ENCODE peak calls at places on chromosomes 1 and 21, in seven cellular contexts. C, M, E, H, G, T and Y are unnamed samples.

GRCh38 chr1:155086182-155086741 is 7.6 kb downstream of the EFNA3 start:
- DNase-seq in H (no peak), T (peak), G (no peak), E (no peak), M (peak), C (peak), Y (peak)

GRCh38 chr21:37582613-37583012 is 216.0 kb downstream of the DYRK1A start:
- DNase-seq in M (peak), T (peak), E (no peak), C (no peak), H (peak), G (no peak), Y (no peak)

GRCh38 chr1:244012232-244012631 is 38.9 kb upstream of the ZBTB18 start:
- DNase-seq in T (no peak), C (no peak), M (no peak), G (no peak), H (no peak), E (no peak), Y (no peak)

GRCh38 chr21:31926498-31926897 is 53.7 kb downstream of the HUNK start:
- DNase-seq in H (no peak), E (no peak), C (no peak), M (no peak), G (no peak), T (no peak), Y (no peak)

GRCh38 chr1:3629561-3630160 is 4.8 kb downstream of the TPRG1L start:
- DNase-seq in T (no peak), G (no peak), M (no peak), C (no peak), H (no peak), E (no peak), Y (no peak)

GRCh38 chr1:8285965-8286364 is 31.9 kb upstream of the SLC45A1 start:
- DNase-seq in M (no peak), C (no peak), H (no peak), E (no peak), T (no peak), G (no peak), Y (no peak)

GRCh38 chr1:187819081-187819480 is 990.3 kb downstream of the PLA2G4A start:
- DNase-seq in M (no peak), G (no peak), T (no peak), E (no peak), C (no peak), H (no peak), Y (no peak)

GRCh38 chr21:38831526-38832467 is 26.1 kb downstream of the ETS2 start:
- DNase-seq in T (no peak), G (no peak), H (peak), C (peak), E (peak), M (peak), Y (peak)

GRCh38 chr1:65435987-65436386 is 15.5 kb downstream of the LEPR start:
- DNase-seq in C (no peak), E (no peak), H (no peak), T (no peak), G (no peak), M (no peak), Y (no peak)

GRCh38 chr1:214427871-214428277 is 123.5 kb downstream of the PTPN14 start:
- DNase-seq in T (no peak), G (no peak), H (peak), C (no peak), E (peak), M (no peak), Y (peak)

GRCh38 chr1:5638582-5638981 is 353.6 kb downstream of the NPHP4 start:
- DNase-seq in C (no peak), T (no peak), H (no peak), M (no peak), E (no peak), G (no peak), Y (no peak)

GRCh38 chr1:24004132-24004531 is 24.0 kb upstream of the SRSF10 start:
- DNase-seq in H (no peak), G (no peak), C (no peak), T (no peak), M (no peak), E (no peak), Y (no peak)

GRCh38 chr1:44067258-44068250 is 36.3 kb upstream of the SLC6A9 start:
- DNase-seq in T (no peak), H (no peak), E (peak), C (no peak), M (no peak), G (no peak), Y (no peak)

GRCh38 chr1:44072204-44072603 is 40.9 kb upstream of the SLC6A9 start:
- DNase-seq in T (no peak), M (peak), H (no peak), G (no peak), C (no peak), E (no peak), Y (no peak)

GRCh38 chr1:44073528-44073927 is 42.3 kb upstream of the SLC6A9 start:
- DNase-seq in C (no peak), G (no peak), M (no peak), T (no peak), H (no peak), E (no peak), Y (no peak)

GRCh38 chr1:44062656-44063055 is 31.4 kb upstream of the SLC6A9 start:
- DNase-seq in E (no peak), C (no peak), G (no peak), T (no peak), H (no peak), M (no peak), Y (no peak)

GRCh38 chr1:44068442-44068861 is 37.2 kb upstream of the SLC6A9 start:
- DNase-seq in H (no peak), E (peak), T (no peak), M (no peak), C (no peak), G (no peak), Y (no peak)
- TF ChIP-seq EP300 in H (no peak), E (no peak), T (no peak), M (no peak), C (no peak), G (no peak), Y (no peak)

GRCh38 chr21:25963186-25963585 is 207.4 kb downstream of the APP start:
- DNase-seq in C (no peak), M (no peak), E (no peak), T (no peak), G (no peak), H (no peak), Y (peak)

GRCh38 chr21:25964926-25965325 is 205.6 kb downstream of the APP start:
- DNase-seq in G (no peak), H (no peak), E (no peak), T (no peak), M (no peak), C (no peak), Y (no peak)

GRCh38 chr21:25966308-25966707 is 204.3 kb downstream of the APP start:
- DNase-seq in M (no peak), E (no peak), G (no peak), C (no peak), T (no peak), H (no peak), Y (no peak)

GRCh38 chr21:25961042-25961441 is 209.5 kb downstream of the APP start:
- DNase-seq in T (no peak), M (no peak), C (no peak), E (no peak), G (peak), H (no peak), Y (no peak)

GRCh38 chr21:25964009-25964408 is 206.6 kb downstream of the APP start:
- DNase-seq in T (no peak), G (no peak), H (no peak), C (no peak), E (no peak), M (no peak), Y (no peak)
- TF ChIP-seq POLR2AphosphoS5 in T (no peak), G (no peak), H (no peak), C (peak), E (no peak), M (no peak), Y (no peak)

GRCh38 chr1:234478481-234479309 is at the start of gene TARBP1:
- DNase-seq in H (peak), C (peak), G (peak), T (peak), E (no peak), M (peak), Y (peak)
- TF ChIP-seq EP300 in H (no peak), C (no peak), G (no peak), T (no peak), E (no peak), M (no peak), Y (no peak)

DNA sequence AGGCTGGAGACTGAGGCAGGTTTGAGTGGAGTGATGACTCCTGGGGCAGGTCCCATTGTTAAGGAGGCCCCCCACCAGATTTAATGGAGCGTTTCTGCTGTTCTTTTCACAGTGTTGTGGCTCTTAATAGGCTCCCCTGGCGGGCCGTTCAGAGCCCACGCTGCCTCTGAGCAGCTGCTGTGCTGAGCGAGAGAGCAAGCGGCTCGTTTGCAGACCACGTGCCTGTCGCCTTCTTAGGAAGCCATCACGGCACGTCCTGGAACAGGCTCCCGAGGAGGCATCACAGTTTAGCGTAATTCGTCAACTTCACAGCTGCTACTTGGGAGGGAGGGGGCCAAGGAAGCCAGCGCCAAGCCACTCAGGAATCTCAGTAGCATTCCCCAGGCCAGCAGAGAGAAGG is 70.5 kb upstream of the CTTNBP2NL start:
- DNase-seq in T (no peak), C (no peak), M (no peak), G (no peak), H (no peak), E (no peak), Y (no peak)
- TF ChIP-seq POLR2AphosphoS5 in T (no peak), C (no peak), M (no peak), G (no peak), H (no peak), E (no peak), Y (no peak)

DNA sequence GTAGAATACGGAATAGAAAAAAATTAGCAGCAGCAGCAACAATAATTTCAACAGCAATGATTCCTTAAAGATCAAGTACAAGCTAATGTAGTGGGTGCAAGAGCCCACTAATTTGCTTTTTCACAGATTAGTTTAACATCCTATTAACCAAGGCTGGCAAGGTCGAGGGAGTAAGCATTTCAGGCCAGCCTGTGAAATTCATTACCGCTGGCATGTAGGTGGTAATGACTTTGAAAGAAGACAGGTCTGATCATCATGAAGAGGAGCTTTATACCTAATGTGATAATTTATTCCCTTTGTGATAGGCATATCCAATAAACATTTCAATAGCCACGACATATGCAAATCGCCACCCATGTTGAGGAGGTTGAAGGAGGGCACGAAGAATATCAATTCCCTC is 11.2 kb upstream of the PRDM15 start:
- DNase-seq in E (no peak), C (no peak), G (no peak), M (no peak), H (no peak), T (no peak), Y (no peak)
- TF ChIP-seq EP300 in E (no peak), C (no peak), G (no peak), M (no peak), H (no peak), T (no peak), Y (no peak)

GRCh38 chr1:56194911-56195310 is 384.5 kb downstream of the PLPP3 start:
- DNase-seq in H (no peak), M (no peak), T (no peak), G (no peak), C (no peak), E (no peak), Y (no peak)
- TF ChIP-seq POLR2AphosphoS5 in H (no peak), M (no peak), T (no peak), G (no peak), C (no peak), E (no peak), Y (no peak)

GRCh38 chr1:174266991-174267612 is 107.8 kb downstream of the RABGAP1L start:
- DNase-seq in E (no peak), H (peak), C (no peak), T (no peak), G (no peak), M (no peak), Y (no peak)
- TF ChIP-seq EP300 in E (no peak), H (peak), C (no peak), T (no peak), G (no peak), M (no peak), Y (no peak)